ENCODE peak calls at places on chromosomes 1 and 21, in four cellular contexts. K is heart left ventricle, B is H1, Q is esophagus muscularis mucosa. X is an unnamed sample.
A peak's percentile ranks its signal among the peaks of the same experiment; 100 is the strongest.

GRCh38 chr1:54107131-54107530 is 45.7 kb downstream of the CDCP2 start:
- DNase-seq in K (no peak), B (peak; percentile 46), Q (no peak), X (no peak)

GRCh38 chr21:36113647-36114428 is 21.0 kb upstream of the CBR3 start:
- DNase-seq in K (no peak), B (no peak), Q (no peak), X (peak; percentile 62)

GRCh38 chr1:60923287-60924110 is 158.9 kb upstream of the NFIA start:
- DNase-seq in K (no peak), Q (no peak), B (no peak), X (no peak)

GRCh38 chr1:201582261-201582951 is 43.5 kb downstream of the NAV1 start:
- DNase-seq in B (no peak), Q (no peak), K (peak; percentile 52), X (no peak)

GRCh38 chr1:86502721-86503430 is 34.1 kb downstream of the CLCA1 start:
- DNase-seq in Q (no peak), K (peak; percentile 55), B (peak; percentile 69), X (no peak)

GRCh38 chr1:184752656-184753055 is 2.0 kb downstream of the EDEM3 start:
- DNase-seq in B (no peak), K (no peak), Q (no peak), X (no peak)

GRCh38 chr1:208437416-208437815 is 193.2 kb upstream of the PLXNA2 start:
- DNase-seq in K (no peak), Q (no peak), B (no peak), X (no peak)

GRCh38 chr1:236515443-236515958 is 8.3 kb upstream of the LGALS8 start:
- DNase-seq in B (no peak), Q (no peak), K (no peak), X (no peak)

GRCh38 chr1:8815582-8816285 is 1.7 kb downstream of the RERE start:
- DNase-seq in K (no peak), B (no peak), Q (peak; percentile 74), X (no peak)

GRCh38 chr1:203055166-203055799 is 29.0 kb downstream of the PPFIA4 start:
- DNase-seq in Q (no peak), K (no peak), B (peak; percentile 75), X (no peak)

GRCh38 chr21:46401186-46401910 is 57.3 kb upstream of the DIP2A start:
- DNase-seq in K (no peak), Q (no peak), B (no peak), X (no peak)

GRCh38 chr1:46420533-46420915 is 26.4 kb downstream of the FAAH start:
- DNase-seq in Q (no peak), K (no peak), B (no peak), X (no peak)

GRCh38 chr1:154666051-154666793 is 58.2 kb upstream of the ADAR start:
- DNase-seq in Q (no peak), K (no peak), B (no peak), X (no peak)

GRCh38 chr1:170932236-170932635 is 3.1 kb upstream of the MROH9 start:
- DNase-seq in B (no peak), Q (no peak), K (no peak), X (no peak)

GRCh38 chr1:221458430-221459156 is 283.3 kb downstream of the DUSP10 start:
- DNase-seq in K (no peak), Q (no peak), B (no peak), X (no peak)

GRCh38 chr21:42645211-42646075 is 8.0 kb upstream of the PDE9A start:
- DNase-seq in Q (no peak), B (no peak), K (no peak), X (no peak)

GRCh38 chr1:29328897-29329775 is 92.8 kb downstream of the PTPRU start:
- DNase-seq in Q (no peak), B (no peak), K (no peak), X (no peak)

GRCh38 chr1:147515046-147515869 is 26.0 kb upstream of the BCL9 start:
- DNase-seq in B (no peak), K (no peak), Q (no peak), X (no peak)

GRCh38 chr1:2415801-2416208 is 3.4 kb upstream of the PEX10 start:
- DNase-seq in B (no peak), Q (no peak), K (no peak), X (no peak)

GRCh38 chr1:241608379-241609033 is 31.7 kb downstream of the CHML start:
- DNase-seq in B (no peak), Q (no peak), K (no peak), X (no peak)

GRCh38 chr1:25245393-25245792 is 1.9 kb downstream of the RSRP1 start:
- DNase-seq in B (no peak), K (no peak), Q (no peak), X (no peak)

GRCh38 chr1:25238046-25238445 is 5.7 kb upstream of the SYF2 start:
- DNase-seq in B (no peak), K (no peak), Q (no peak), X (no peak)

GRCh38 chr1:25243907-25244306 is 3.3 kb downstream of the RSRP1 start:
- DNase-seq in Q (no peak), K (no peak), B (no peak), X (no peak)

GRCh38 chr1:25239681-25240541 is 7.3 kb downstream of the RSRP1 start:
- DNase-seq in B (peak; percentile 89), Q (peak; percentile 97), K (peak; percentile 94), X (peak; percentile 93)
- TF ChIP-seq POLR2A in B (peak; percentile 76), Q (no peak), K (no peak), X (no peak)

GRCh38 chr1:109784551-109785252 is 21.0 kb upstream of the EPS8L3 start:
- DNase-seq in Q (no peak), B (no peak), K (peak; percentile 19), X (no peak)
- TF ChIP-seq POLR2A in Q (no peak), B (no peak), K (no peak), X (no peak)

DNA sequence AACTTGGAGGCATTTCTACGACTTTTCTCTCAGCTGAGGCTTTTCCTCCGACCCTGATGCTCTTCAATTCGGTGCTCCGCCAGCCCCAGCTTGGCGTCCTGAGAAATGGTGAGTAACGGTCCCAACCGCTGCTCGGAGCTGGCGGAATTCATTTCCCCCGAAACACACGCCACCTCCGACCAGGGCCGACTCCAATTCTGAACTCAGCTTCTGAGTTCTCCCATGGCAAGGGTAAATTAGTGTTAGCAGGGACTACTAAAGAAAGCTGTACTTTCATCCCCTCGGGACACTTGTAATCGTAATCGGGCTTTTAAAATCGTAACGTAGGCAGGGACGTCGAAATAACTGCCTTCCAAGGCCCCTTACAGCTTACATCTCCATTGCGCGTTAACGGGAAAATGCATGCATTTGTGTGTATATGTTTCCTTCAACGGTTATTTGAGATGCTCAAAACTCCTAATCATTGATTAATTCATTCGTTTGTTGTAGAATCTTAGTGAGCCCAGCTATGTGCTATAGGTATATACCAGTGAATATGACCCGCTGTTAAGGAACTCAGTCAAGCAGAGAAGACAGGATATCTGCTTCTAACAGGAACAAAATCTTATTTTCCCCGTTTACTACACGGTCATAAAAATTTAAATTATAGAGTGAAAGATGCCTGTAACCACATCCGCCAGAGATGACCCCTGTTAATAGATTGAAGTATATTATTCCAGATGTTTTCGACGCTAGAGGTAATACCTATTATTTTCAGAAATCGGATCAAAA is 472 bp downstream of the DTL start:
- DNase-seq in B (no peak), Q (no peak), K (no peak), X (no peak)
- TF ChIP-seq POLR2A in B (no peak), Q (no peak), K (no peak), X (no peak)

DNA sequence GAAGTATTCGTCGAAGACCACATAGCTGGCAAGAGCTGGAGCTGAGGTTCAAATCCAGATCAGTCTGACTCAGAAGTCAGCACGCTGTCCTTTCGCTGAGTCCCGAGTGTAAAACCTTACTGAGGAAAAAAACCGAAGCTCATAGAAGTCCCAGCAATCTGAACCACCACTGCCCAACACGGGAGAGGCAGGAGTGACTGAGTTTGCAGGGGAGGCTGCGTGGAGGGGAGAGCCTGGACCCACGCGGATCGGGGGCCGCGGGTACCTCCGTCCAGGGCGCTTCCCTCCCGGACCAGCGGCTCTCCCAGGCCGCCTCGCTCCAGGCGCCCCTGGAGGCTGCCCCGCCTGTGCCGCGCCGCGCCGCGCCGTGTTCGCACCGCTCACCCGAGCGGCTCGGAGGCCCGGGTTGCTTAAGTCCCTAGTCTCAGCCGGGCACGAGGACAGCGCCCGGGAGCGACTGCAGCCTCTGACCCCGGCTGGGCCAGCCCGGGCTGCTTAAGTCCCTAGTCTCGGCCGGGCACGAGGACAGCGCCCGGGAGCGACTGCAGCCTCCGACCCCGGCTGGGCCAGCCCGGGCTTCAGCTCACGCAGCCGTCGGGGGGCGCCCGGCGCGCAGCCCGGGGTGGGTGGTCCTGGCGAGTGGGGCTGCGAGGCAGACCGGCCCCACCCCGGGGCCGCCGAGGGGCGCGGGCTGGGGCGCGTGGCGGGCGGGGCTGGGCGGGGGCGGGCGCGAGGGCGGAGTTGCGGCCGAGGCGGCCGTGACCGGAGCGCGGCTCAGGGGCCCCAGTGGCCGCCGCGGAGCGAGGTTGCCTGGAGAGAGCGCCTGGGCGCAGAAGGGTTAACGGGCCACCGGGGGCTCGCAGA is at the start of gene ADAMTSL4:
- DNase-seq in B (no peak), Q (no peak), K (peak; percentile 59), X (no peak)
- TF ChIP-seq POLR2A in B (no peak), Q (peak; percentile 21), K (no peak), X (no peak)

GRCh38 chr1:225700164-225700740 is 47.3 kb upstream of the ENAH start:
- DNase-seq in B (no peak), K (no peak), Q (no peak), X (no peak)

GRCh38 chr1:225697437-225697836 is 44.5 kb upstream of the ENAH start:
- DNase-seq in Q (no peak), K (peak; percentile 37), B (no peak), X (no peak)

GRCh38 chr1:225695578-225696332 is 42.8 kb upstream of the ENAH start:
- DNase-seq in K (no peak), B (no peak), Q (no peak), X (no peak)

GRCh38 chr1:225699336-225699735 is 46.4 kb upstream of the ENAH start:
- DNase-seq in B (no peak), Q (no peak), K (no peak), X (no peak)

GRCh38 chr1:225700889-225701465 is 48.1 kb upstream of the ENAH start:
- DNase-seq in K (no peak), B (no peak), Q (no peak), X (no peak)
- TF ChIP-seq POLR2A in K (no peak), B (no peak), Q (no peak), X (no peak)

DNA sequence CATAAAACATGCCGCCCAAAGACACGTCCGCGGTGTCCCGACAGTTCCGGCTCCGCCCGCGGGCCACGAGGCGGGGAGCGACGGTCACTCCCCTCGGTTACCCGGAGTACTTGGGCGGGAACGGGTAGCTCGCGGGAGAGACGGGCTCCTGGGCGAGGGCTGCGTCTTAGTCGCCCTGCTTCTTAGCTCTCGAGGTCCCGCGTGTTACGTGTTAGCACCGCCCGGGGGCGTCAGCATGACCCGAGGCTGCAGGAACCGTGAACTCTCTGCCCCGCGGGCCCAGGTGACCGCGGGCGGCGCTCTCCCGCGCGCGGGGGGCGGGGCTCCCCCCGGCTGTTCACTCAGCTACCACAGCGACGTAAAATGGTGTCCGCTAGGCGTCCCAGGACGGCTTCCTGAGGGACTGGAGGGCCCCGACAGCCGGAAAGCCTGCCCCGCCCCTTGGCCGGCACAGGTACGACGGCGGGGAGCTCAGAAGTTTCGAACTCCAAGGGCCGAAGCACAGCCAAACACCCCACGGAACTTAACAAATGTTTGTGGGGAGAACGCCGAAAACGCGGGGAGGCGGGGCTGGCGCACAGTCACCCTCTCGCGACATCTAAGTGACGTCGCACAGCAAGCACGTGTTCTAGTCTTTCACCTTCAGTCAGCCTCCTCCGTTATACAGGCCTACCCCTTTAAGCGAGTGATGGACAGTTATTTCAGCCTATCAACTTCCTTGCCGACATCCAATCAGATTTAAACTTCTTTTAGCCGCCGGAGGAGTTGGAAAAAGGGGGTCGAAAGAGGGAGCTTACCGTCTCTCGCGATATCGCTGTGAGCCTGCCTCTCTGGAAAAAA is 757 bp upstream of the RBM15 start:
- DNase-seq in B (peak; percentile 94), K (peak; percentile 96), Q (peak; percentile 100), X (peak; percentile 96)
- TF ChIP-seq POLR2A in B (peak; percentile 79), K (peak; percentile 6), Q (peak; percentile 51), X (peak; percentile 37)